ENCODE peak calls at places on chromosomes 4 and X, in nine cellular contexts. X is heart right ventricle; G is fibroblast of lung; M is CD4-positive, alpha-beta T cell; B is heart left ventricle; L is GM23338; Q is CD8-positive, alpha-beta T cell; J is tibial artery; U is sigmoid colon. Y is an unnamed sample. For H3K27me3, the result is how much of the 10 kb centered on the place peaks cover.

GRCh38 chr4:6855692-6856297 is 53.8 kb upstream of the TBC1D14 start:
- DNase-seq in L (no peak), X (no peak), M (no peak), U (no peak), Q (no peak), B (peak), J (no peak), G (peak), Y (no peak)

GRCh38 chrX:150018931-150019331 is 80.6 kb upstream of the EOLA2 start:
- DNase-seq in G (peak), M (no peak), Q (no peak), X (no peak), B (no peak), U (no peak), L (no peak), J (no peak), Y (no peak)

GRCh38 chrX:87167841-87168240 is 349.8 kb upstream of the KLHL4 start:
- DNase-seq in J (no peak), M (no peak), X (no peak), L (peak), Q (no peak), U (no peak), B (no peak), G (no peak), Y (no peak)

GRCh38 chrX:9681422-9681821 is 84.2 kb downstream of the GPR143 start:
- DNase-seq in Q (no peak), J (no peak), X (no peak), L (no peak), M (no peak), G (peak), U (no peak), B (no peak), Y (no peak)

GRCh38 chrX:42135583-42136228 is 212.4 kb upstream of the CASK start:
- DNase-seq in G (no peak), B (no peak), L (no peak), M (no peak), J (no peak), U (no peak), Q (no peak), X (no peak), Y (no peak)

GRCh38 chrX:137566746-137567473 is 983 bp downstream of the ZIC3 start:
- DNase-seq in G (no peak), U (no peak), B (no peak), Q (no peak), J (no peak), M (no peak), X (no peak), L (no peak), Y (no peak)

GRCh38 chrX:13087322-13088154 is 43.1 kb upstream of the FAM9C start:
- DNase-seq in J (no peak), U (no peak), G (no peak), X (no peak), M (peak), Q (no peak), B (no peak), L (no peak), Y (no peak)

GRCh38 chr4:32140636-32141035 is 1420.5 kb downstream of the PCDH7 start:
- DNase-seq in U (no peak), J (no peak), G (peak), L (no peak), M (no peak), Q (no peak), B (no peak), X (no peak), Y (no peak)

GRCh38 chrX:125202486-125203378 is 116.9 kb upstream of the TEX13C start:
- DNase-seq in M (no peak), L (peak), X (no peak), J (no peak), B (peak), U (no peak), Q (no peak), G (no peak), Y (no peak)

GRCh38 chrX:118548831-118549230 is 53.2 kb downstream of the DOCK11 start:
- DNase-seq in M (no peak), J (no peak), Q (no peak), U (no peak), L (no peak), X (no peak), B (no peak), G (no peak), Y (no peak)

GRCh38 chr4:185811509-185812364 is at the start of gene SORBS2:
- DNase-seq in B (no peak), Q (no peak), L (peak), J (no peak), G (peak), M (no peak), U (peak), X (peak), Y (peak)

GRCh38 chrX:74613350-74614192 is 853 bp downstream of the RLIM start:
- DNase-seq in L (peak), M (peak), Q (no peak), G (peak), U (no peak), J (peak), X (no peak), B (no peak), Y (peak)

GRCh38 chr4:30956891-30957290 is 236.7 kb downstream of the PCDH7 start:
- DNase-seq in L (no peak), U (no peak), G (no peak), X (no peak), J (no peak), Q (no peak), B (no peak), M (no peak), Y (peak)

GRCh38 chr4:121696641-121697461 is at the start of gene ANXA5:
- DNase-seq in L (peak), B (peak), X (peak), U (peak), J (peak), G (peak), Q (peak), M (peak), Y (peak)

GRCh38 chr4:124018383-124019317 is 622.1 kb downstream of the SPRY1 start:
- DNase-seq in J (peak), B (peak), G (peak), U (peak), Q (no peak), X (peak), M (no peak), L (peak), Y (no peak)

GRCh38 chr4:77009511-77010120 is 60.1 kb downstream of the SEPTIN11 start:
- DNase-seq in M (no peak), L (no peak), J (no peak), G (no peak), Q (no peak), X (no peak), B (no peak), U (no peak), Y (no peak)

GRCh38 chrX:287670-288069 is 6.5 kb downstream of the PLCXD1 start:
- DNase-seq in B (peak), U (no peak), G (no peak), Q (no peak), L (no peak), J (no peak), M (no peak), X (no peak), Y (no peak)

GRCh38 chr4:6893449-6894085 is 16.1 kb upstream of the TBC1D14 start:
- DNase-seq in U (peak), X (no peak), Q (no peak), B (no peak), G (peak), M (no peak), J (no peak), L (no peak), Y (no peak)

GRCh38 chr4:123217676-123218075 is 178.9 kb upstream of the SPRY1 start:
- DNase-seq in G (no peak), L (no peak), B (no peak), X (no peak), J (no peak), U (no peak), Q (no peak), M (no peak), Y (no peak)

GRCh38 chr4:69881173-69881773 is 21.3 kb upstream of the SULT1E1 start:
- DNase-seq in J (peak), M (peak), Q (no peak), G (peak), X (no peak), L (peak), U (no peak), B (no peak), Y (peak)

GRCh38 chr4:152064282-152064681 is 303.5 kb upstream of the GATB start:
- DNase-seq in G (no peak), J (no peak), X (no peak), M (no peak), L (no peak), B (no peak), Q (no peak), U (no peak), Y (no peak)

GRCh38 chr4:184252136-184253071 is 34.7 kb upstream of the ENPP6 start:
- DNase-seq in B (no peak), M (no peak), J (no peak), G (no peak), X (no peak), U (no peak), Q (no peak), L (no peak), Y (no peak)

GRCh38 chr4:158020175-158020574 is 152.7 kb downstream of the GASK1B start:
- DNase-seq in M (no peak), U (peak), J (peak), L (peak), G (peak), X (no peak), B (no peak), Q (no peak), Y (no peak)

GRCh38 chr4:177264788-177265422 is 44.8 kb upstream of the NEIL3 start:
- DNase-seq in B (no peak), L (no peak), M (no peak), J (no peak), X (no peak), G (no peak), U (no peak), Q (no peak), Y (no peak)

GRCh38 chrX:154317391-154318000 is 21.9 kb downstream of the TKTL1 start:
- DNase-seq in G (peak), M (no peak), U (no peak), J (no peak), X (no peak), Q (no peak), L (peak), B (peak), Y (peak)

GRCh38 chr4:41369680-41370079 is 113.0 kb downstream of the UCHL1 start:
- DNase-seq in X (peak), Q (no peak), M (no peak), J (peak), U (no peak), L (no peak), B (peak), G (no peak), Y (no peak)

GRCh38 chrX:77962068-77962902 is 7.2 kb downstream of the PGAM4 start:
- DNase-seq in B (no peak), L (no peak), X (no peak), G (peak), M (no peak), Q (no peak), J (no peak), U (no peak), Y (no peak)

GRCh38 chr4:90546114-90546513 is 418.9 kb downstream of the CCSER1 start:
- DNase-seq in Q (no peak), L (no peak), G (no peak), M (no peak), B (no peak), U (no peak), J (no peak), X (no peak), Y (no peak)

GRCh38 chrX:2342281-2342688 is 158.5 kb downstream of the DHRSX start:
- DNase-seq in X (peak), U (no peak), B (peak), M (no peak), J (no peak), G (no peak), Q (no peak), L (no peak), Y (no peak)

GRCh38 chrX:51437521-51437920 is 58.9 kb downstream of the NUDT11 start:
- DNase-seq in L (no peak), M (no peak), B (no peak), X (no peak), J (no peak), Q (no peak), G (no peak), U (no peak), Y (no peak)

DNA sequence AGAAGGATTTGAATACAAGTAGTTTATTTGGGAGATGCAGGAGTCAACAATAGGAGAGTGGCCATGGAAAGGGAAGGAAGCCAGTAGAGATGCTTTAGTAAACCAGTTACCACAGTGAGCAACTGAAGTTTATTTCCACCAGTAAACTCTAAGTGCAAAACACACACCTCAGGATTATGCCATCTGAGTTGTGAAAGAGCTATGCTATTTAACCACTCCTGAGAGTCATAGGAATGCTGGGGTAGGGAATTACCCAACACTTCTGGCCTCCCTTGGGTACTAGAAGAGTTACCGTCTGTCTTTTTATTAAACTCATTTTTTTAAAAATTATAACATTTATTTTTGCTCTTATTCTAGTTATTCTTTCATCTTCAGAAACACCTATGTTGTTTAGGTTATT is 834.6 kb upstream of the AMOT start:
- DNase-seq in U (no peak), G (no peak), X (no peak), Q (no peak), J (no peak), M (no peak), L (no peak), B (no peak), Y (no peak)
- H3K27me3 ChIP-seq in U (under half), G (under half), X (under half), Q (under half), J (under half), M (under half), L (under half), B (under half), Y (under half)

GRCh38 chrX:110241816-110242215 is 76.1 kb downstream of the AMMECR1 start:
- DNase-seq in Q (no peak), J (no peak), L (no peak), X (no peak), U (no peak), G (peak), M (no peak), B (peak), Y (no peak)
- H3K27me3 ChIP-seq in Q (under half), J (under half), L (under half), X (under half), U (under half), G (under half), M (under half), B (under half), Y (under half)

DNA sequence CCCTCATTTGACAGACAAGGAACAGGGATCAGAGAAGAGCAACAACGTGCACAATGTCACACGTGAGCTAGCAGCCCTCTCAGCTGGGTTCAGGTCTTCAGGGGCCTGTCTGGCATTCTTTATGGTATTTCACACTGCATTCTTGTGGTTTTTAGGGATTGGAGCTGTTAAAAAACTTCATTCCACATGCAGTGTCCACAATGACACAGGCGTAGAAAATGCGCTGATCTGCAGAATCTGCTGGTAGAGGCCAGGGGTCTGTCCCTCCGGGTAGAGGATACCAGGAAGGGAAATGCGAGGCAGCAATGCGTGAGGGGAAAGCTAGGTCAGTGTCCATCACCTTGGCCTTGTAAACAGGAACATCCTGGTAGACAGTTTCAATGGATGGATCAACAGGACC is 36.6 kb downstream of the MAP7D3 start:
- DNase-seq in Q (no peak), U (no peak), M (no peak), J (no peak), L (no peak), G (peak), X (no peak), B (no peak), Y (no peak)
- H3K27me3 ChIP-seq in Q (under half), U (under half), M (under half), J (under half), L (under half), G (under half), X (under half), B (under half), Y (under half)

DNA sequence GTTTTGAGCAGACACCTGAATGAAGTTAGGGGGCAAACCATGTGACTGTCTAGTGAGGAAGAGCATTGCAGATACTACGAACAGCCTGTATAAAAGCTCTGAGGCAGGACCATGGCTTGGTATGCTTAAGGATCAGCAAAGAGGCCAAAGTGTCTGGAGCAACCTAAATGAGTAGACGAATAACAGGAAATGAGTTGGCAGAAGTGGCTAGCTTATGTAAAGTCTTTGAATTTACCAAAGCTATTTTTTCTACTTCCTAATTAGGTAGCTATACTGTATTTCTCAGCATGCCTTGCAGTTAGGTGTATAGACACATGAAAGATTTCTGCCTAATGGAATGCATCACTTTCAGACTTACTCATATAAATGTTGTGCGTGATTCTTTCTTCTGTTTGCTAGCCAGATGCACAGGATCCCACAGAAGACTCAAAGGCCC is 9.3 kb upstream of the GPRIN3 start:
- DNase-seq in X (no peak), M (peak), G (peak), U (no peak), B (no peak), Q (no peak), J (no peak), L (no peak), Y (no peak)
- H3K27me3 ChIP-seq in X (under half), M (under half), G (under half), U (under half), B (under half), Q (under half), J (under half), L (under half), Y (under half)

DNA sequence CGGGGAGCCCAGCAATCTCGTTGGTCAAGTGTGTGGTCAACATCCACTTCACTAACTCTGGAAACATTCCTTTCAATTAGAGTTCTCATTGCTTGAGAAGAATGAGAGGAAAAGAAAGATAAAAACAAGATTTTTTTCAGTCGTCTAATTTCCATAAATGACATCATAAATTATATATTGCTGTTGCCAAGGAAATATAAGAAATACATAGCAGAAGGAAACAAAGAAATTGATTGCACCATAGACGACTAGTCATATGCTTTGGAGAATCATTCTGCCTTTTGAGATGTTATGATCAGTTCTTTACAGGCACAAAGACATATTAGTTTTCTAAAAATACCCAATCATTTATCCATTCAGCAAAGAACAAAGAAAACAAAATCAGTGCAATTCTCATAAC is 707 bp upstream of the C1QTNF7 start:
- DNase-seq in Q (no peak), J (no peak), B (no peak), G (peak), L (no peak), U (no peak), X (no peak), M (no peak), Y (no peak)
- H3K27me3 ChIP-seq in Q (under half), J (under half), B (under half), G (under half), L (under half), U (under half), X (under half), M (under half), Y (under half)

GRCh38 chrX:108396986-108397385 is 41.2 kb downstream of the COL4A6 start:
- DNase-seq in U (no peak), M (no peak), G (no peak), B (no peak), L (no peak), Q (no peak), X (no peak), J (no peak), Y (no peak)

GRCh38 chrX:108397627-108398392 is 40.4 kb downstream of the COL4A6 start:
- DNase-seq in J (no peak), M (no peak), X (no peak), B (no peak), U (no peak), Q (no peak), L (no peak), G (peak), Y (no peak)

GRCh38 chrX:108396188-108396885 is 41.9 kb downstream of the COL4A6 start:
- DNase-seq in M (no peak), J (no peak), L (peak), G (no peak), Q (no peak), B (no peak), X (no peak), U (no peak), Y (no peak)

DNA sequence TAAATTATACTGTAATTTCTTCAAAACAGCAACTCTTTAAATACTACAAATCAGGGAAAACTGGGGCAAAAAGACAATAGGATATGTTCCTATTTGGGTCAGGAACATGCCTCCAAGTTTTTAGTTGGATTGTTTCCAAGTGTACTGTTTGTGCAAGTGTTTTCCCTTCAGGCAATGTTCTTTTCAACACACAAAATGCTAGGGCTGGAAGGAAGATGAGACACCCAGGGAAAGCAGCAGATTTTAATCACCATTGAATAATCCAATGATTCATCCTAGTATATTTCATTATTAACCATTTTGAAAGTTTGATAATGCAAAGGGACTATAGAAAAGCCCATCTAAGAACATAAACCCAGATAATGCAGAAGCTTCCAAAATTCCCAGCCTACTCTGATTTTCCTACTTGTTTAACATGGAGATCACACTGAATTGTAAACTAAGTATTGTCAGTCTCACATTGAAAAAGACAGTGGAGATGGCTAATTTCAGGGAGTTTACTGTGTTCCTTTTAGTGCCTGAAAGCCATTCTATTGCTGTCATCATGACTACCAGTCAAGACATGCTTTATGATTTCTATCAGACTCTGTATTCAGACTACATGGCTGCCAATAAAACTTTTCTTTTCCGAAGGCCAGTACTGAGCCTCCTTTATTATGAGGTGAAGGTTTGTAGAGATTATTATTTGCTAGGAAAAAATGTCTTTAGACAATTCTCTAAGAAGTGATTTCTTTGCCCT is 38.6 kb downstream of the COL4A6 start:
- DNase-seq in U (no peak), J (no peak), G (peak), M (no peak), Q (no peak), B (no peak), X (no peak), L (no peak), Y (no peak)
- H3K27me3 ChIP-seq in U (under half), J (under half), G (under half), M (under half), Q (under half), B (under half), X (under half), L (under half), Y (under half)

GRCh38 chr4:140427919-140428471 is 547 bp upstream of the CLGN start:
- DNase-seq in M (no peak), Q (no peak), J (no peak), U (no peak), G (peak), B (no peak), X (no peak), L (peak), Y (no peak)
- H3K27me3 ChIP-seq in M (under half), Q (under half), J (under half), U (under half), G (under half), B (under half), X (under half), L (under half), Y (under half)

GRCh38 chr4:146059865-146060264 is 115.7 kb upstream of the LSM6 start:
- DNase-seq in L (no peak), X (no peak), G (no peak), J (no peak), M (no peak), B (peak), Q (no peak), U (no peak), Y (no peak)
- H3K27me3 ChIP-seq in L (under half), X (under half), G (under half), J (under half), M (under half), B (under half), Q (under half), U (under half), Y (under half)

Y was measured in BE2C.